ENCODE peak calls at places on chromosomes 5 and 9, in nine cellular contexts. N, T, B, Q, H, S, A, Z and P are unnamed samples.

GRCh38 chr9:38619556-38620447 is 594 bp downstream of the ANKRD18A start:
- DNase-seq in N (no peak), T (peak), A (no peak), S (peak), B (peak), H (no peak), Z (no peak), Q (peak), P (peak)

GRCh38 chr5:65390208-65390607 is 91.5 kb downstream of the ADAMTS6 start:
- DNase-seq in A (no peak), S (no peak), N (no peak), Q (no peak), Z (no peak), B (no peak), H (no peak), T (no peak), P (no peak)

GRCh38 chr5:176639981-176640380 is 7.3 kb upstream of the TSPAN17 start:
- DNase-seq in A (no peak), S (no peak), N (no peak), B (no peak), Z (no peak), Q (no peak), H (no peak), T (peak), P (no peak)

GRCh38 chr5:54902817-54903473 is 82.4 kb downstream of the ESM1 start:
- DNase-seq in T (no peak), S (no peak), A (no peak), N (peak), B (no peak), Z (no peak), H (no peak), Q (no peak), P (peak)

GRCh38 chr5:163106098-163106497 is 331.3 kb upstream of the CCNG1 start:
- DNase-seq in T (no peak), N (no peak), H (no peak), Q (peak), A (no peak), Z (no peak), B (no peak), S (no peak), P (no peak)

GRCh38 chr9:135480071-135480941 is 724 bp downstream of the PPP1R26 start:
- DNase-seq in S (peak), N (no peak), T (no peak), B (no peak), Q (peak), A (no peak), Z (no peak), H (peak), P (peak)

GRCh38 chr5:30572279-30572678 is 621.2 kb upstream of the CDH6 start:
- DNase-seq in T (no peak), H (peak), N (no peak), Z (no peak), A (no peak), B (no peak), S (no peak), Q (no peak), P (no peak)

GRCh38 chr5:178818094-178818493 is 41.7 kb upstream of the ZNF354B start:
- DNase-seq in B (no peak), N (no peak), Q (no peak), Z (no peak), T (no peak), H (no peak), A (no peak), S (no peak), P (no peak)

GRCh38 chr5:58085800-58086199 is 374.1 kb downstream of the PLK2 start:
- DNase-seq in H (peak), N (no peak), B (no peak), Z (no peak), A (peak), S (no peak), Q (peak), T (no peak), P (no peak)

GRCh38 chr9:6829027-6829426 is 71.3 kb downstream of the KDM4C start:
- DNase-seq in T (no peak), B (no peak), S (no peak), N (no peak), A (peak), Z (no peak), H (no peak), Q (peak), P (no peak)

GRCh38 chr5:36734422-36734821 is 128.0 kb downstream of the SLC1A3 start:
- DNase-seq in A (no peak), T (no peak), N (no peak), S (peak), H (peak), B (peak), Z (no peak), Q (peak), P (peak)

GRCh38 chr9:79013715-79014610 is 557.8 kb upstream of the TLE4 start:
- DNase-seq in Z (no peak), S (no peak), Q (peak), T (no peak), B (no peak), A (no peak), N (no peak), H (peak), P (no peak)

GRCh38 chr9:133553978-133554713 is 19.6 kb downstream of the ADAMTSL2 start:
- DNase-seq in T (no peak), H (no peak), S (no peak), N (no peak), Z (no peak), Q (no peak), A (no peak), B (no peak), P (no peak)

GRCh38 chr9:27335088-27335487 is 38.1 kb upstream of the EQTN start:
- DNase-seq in S (no peak), B (no peak), N (no peak), T (no peak), Q (no peak), Z (no peak), H (no peak), A (no peak), P (no peak)

GRCh38 chr9:34292552-34292951 is 36.5 kb downstream of the KIF24 start:
- DNase-seq in N (no peak), A (no peak), Q (no peak), S (no peak), B (no peak), H (no peak), Z (no peak), T (no peak), P (peak)

GRCh38 chr5:134552301-134552700 is 26.8 kb downstream of the JADE2 start:
- DNase-seq in A (no peak), H (peak), N (no peak), Q (peak), S (no peak), Z (no peak), B (no peak), T (peak), P (peak)

GRCh38 chr5:56711191-56711590 is 104.2 kb upstream of the MAP3K1 start:
- DNase-seq in Q (peak), A (no peak), S (no peak), H (peak), B (no peak), Z (no peak), T (no peak), N (no peak), P (no peak)

GRCh38 chr9:114655689-114656088 is 1.9 kb downstream of the TEX53 start:
- DNase-seq in B (no peak), T (no peak), A (no peak), H (peak), Q (no peak), S (no peak), Z (no peak), N (no peak), P (no peak)

GRCh38 chr5:56048124-56048523 is 53.4 kb upstream of the IL6ST start:
- DNase-seq in T (no peak), Q (no peak), A (no peak), B (no peak), N (no peak), S (no peak), H (no peak), Z (no peak), P (peak)

GRCh38 chr5:91311697-91312501 is 71.2 kb downstream of the ARRDC3 start:
- DNase-seq in H (peak), N (peak), A (peak), T (peak), Z (no peak), S (no peak), Q (peak), B (peak), P (peak)

GRCh38 chr9:137436761-137437600 is 4.2 kb downstream of the ENTPD8 start:
- DNase-seq in Z (no peak), H (no peak), T (peak), N (no peak), B (no peak), Q (no peak), A (no peak), S (no peak), P (peak)

GRCh38 chr5:133123297-133123696 is 71.5 kb downstream of the HSPA4 start:
- DNase-seq in B (no peak), T (no peak), Z (no peak), Q (no peak), A (no peak), H (no peak), N (no peak), S (no peak), P (no peak)

GRCh38 chr5:94968507-94969095 is 316.3 kb downstream of the MCTP1 start:
- DNase-seq in Q (peak), H (peak), N (peak), B (peak), A (peak), T (no peak), Z (peak), S (peak), P (peak)

GRCh38 chr9:93134740-93135444 is 841 bp upstream of the NINJ1 start:
- DNase-seq in T (no peak), Q (no peak), S (no peak), B (no peak), H (no peak), N (no peak), Z (no peak), A (no peak), P (no peak)

GRCh38 chr5:152514827-152515397 is 109.8 kb upstream of the NMUR2 start:
- DNase-seq in N (no peak), Q (peak), A (peak), H (no peak), B (no peak), T (no peak), Z (no peak), S (no peak), P (peak)

GRCh38 chr9:19184144-19184917 is 46.2 kb upstream of the DENND4C start:
- DNase-seq in B (peak), T (peak), Z (no peak), A (peak), Q (peak), N (peak), H (peak), S (no peak), P (peak)

GRCh38 chr5:138159666-138160065 is 18.8 kb downstream of the BRD8 start:
- DNase-seq in Q (no peak), Z (no peak), T (no peak), H (no peak), B (no peak), N (no peak), S (no peak), A (no peak), P (no peak)

GRCh38 chr9:123150708-123151503 is 117.4 kb downstream of the GPR21 start:
- DNase-seq in T (no peak), Z (no peak), A (no peak), N (no peak), S (no peak), H (no peak), Q (peak), B (no peak), P (no peak)

GRCh38 chr9:89902450-89902849 is 297.6 kb downstream of the GADD45G start:
- DNase-seq in H (no peak), S (no peak), N (no peak), B (no peak), T (no peak), Z (no peak), Q (no peak), A (no peak), P (no peak)

GRCh38 chr9:33130501-33130900 is 36.6 kb downstream of the B4GALT1 start:
- DNase-seq in Z (no peak), H (peak), T (no peak), S (no peak), A (no peak), B (no peak), N (no peak), Q (peak), P (peak)

GRCh38 chr9:749712-750111 is 91.8 kb upstream of the DMRT1 start:
- DNase-seq in Q (no peak), T (no peak), S (no peak), B (no peak), A (no peak), N (peak), Z (no peak), H (no peak), P (peak)

GRCh38 chr5:31811210-31811609 is 172.3 kb downstream of the PDZD2 start:
- DNase-seq in S (no peak), T (no peak), N (no peak), A (peak), Q (peak), B (no peak), H (peak), Z (no peak), P (no peak)

DNA sequence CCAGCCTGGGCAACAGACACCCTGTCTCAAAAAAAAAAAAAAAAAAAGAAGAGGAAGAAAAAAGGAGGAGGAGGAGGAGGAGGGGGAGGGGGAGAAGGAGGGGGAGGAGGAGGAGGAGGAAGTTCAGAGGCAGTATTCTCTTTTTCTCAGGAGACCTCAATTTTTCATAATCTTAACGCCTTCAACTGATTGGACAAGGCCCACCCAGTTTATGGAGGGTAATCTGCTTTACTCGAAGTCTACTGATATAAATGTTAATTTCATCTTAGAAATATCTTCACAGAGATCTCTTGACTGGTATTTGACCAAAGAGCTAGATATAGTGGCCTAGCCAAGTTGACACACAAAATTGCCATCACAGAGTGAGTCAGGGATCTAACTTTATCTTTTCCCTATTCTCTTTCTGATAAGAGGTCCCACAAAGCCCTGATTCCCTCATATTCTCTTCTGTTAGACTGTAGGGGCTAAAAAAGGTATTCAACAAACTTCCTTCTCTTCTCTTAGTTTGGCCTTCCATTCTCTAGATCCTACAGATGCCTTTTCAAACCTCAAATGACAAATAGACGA is 115.5 kb upstream of the ABCA1 start:
- DNase-seq in T (no peak), Q (no peak), A (no peak), H (no peak), N (no peak), B (no peak), S (no peak), Z (no peak), P (no peak)
- H3K27ac ChIP-seq in T (no peak), Q (no peak), A (no peak), H (no peak), N (no peak), B (no peak), S (no peak), Z (no peak), P (no peak)

GRCh38 chr9:97525451-97525850 is 24.0 kb downstream of the TMOD1 start:
- DNase-seq in S (no peak), Z (no peak), A (no peak), H (no peak), Q (peak), N (no peak), B (no peak), T (no peak), P (no peak)
- H3K27ac ChIP-seq in S (no peak), Z (no peak), A (no peak), H (no peak), Q (peak), N (no peak), B (no peak), T (no peak), P (no peak)

DNA sequence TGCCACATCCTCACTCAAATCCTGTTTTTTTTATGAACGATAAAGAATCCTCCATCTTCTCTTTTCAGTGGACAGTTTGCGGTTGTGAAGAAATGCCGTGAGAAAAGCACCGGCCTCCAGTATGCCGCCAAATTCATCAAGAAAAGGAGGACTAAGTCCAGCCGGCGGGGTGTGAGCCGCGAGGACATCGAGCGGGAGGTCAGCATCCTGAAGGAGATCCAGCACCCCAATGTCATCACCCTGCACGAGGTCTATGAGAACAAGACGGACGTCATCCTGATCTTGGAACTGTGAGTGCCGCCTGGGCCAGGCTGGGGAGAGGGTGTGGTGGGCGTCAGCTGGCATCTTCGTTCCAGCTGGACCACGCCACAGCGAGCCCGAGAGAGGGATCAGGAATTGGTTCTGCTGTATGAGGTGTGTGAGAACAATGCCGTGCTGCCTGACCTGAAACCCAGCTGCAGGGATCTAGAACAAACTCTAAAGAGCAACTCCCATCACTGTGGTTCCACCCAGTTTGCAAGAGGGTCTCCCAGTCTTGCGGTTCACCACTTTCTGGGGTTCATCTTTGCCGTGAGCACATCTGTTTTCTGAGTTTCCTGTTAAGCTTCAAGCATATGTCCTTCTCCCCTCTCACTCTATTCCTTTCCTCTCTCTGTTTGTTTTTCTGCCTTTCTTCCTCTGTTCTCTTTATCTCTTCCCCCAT is 107.4 kb downstream of the DAPK1 start:
- DNase-seq in T (no peak), B (no peak), S (no peak), A (no peak), N (no peak), Z (no peak), H (no peak), Q (no peak), P (no peak)
- H3K27ac ChIP-seq in T (no peak), B (no peak), S (peak), A (no peak), N (no peak), Z (no peak), H (no peak), Q (no peak), P (no peak)

GRCh38 chr5:123929055-123929474 is 417.1 kb downstream of the CSNK1G3 start:
- DNase-seq in Z (no peak), Q (no peak), S (no peak), N (no peak), T (no peak), B (no peak), H (no peak), A (no peak), P (no peak)
- H3K27ac ChIP-seq in Z (no peak), Q (no peak), S (no peak), N (no peak), T (no peak), B (no peak), H (no peak), A (no peak), P (no peak)

GRCh38 chr9:120729796-120730195 is 15.5 kb upstream of the MEGF9 start:
- DNase-seq in S (peak), Q (peak), T (no peak), H (no peak), N (no peak), B (no peak), A (no peak), Z (no peak), P (no peak)
- H3K27ac ChIP-seq in S (no peak), Q (no peak), T (no peak), H (no peak), N (no peak), B (no peak), A (no peak), Z (no peak), P (no peak)

DNA sequence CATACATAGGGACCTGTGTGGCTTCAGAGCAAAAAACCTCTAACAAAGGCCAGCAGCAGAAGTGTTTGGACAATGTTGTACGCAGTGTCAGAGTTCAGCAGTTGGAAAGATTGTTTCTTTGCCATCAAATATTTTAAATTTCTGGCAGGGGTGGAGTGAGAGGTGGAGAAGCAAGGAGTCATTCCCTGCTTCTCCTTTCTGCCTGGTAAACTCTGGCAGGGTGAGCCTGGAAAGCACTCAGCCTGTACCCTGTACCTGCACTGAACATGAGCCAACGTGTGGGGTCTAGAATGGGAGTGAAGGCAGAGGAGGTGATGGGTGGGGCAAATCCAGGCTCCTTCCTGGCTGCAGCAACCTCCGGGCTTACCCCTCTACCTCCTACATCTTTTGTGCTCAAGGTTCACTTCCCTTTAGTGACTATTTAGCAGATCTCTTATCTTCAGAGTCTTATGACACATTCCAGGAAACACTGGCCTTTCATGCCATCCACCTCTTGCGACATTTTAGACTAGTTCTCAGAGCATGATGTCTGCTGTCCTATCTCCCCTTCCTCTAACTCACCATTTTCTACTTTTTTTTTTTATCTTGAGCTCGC is 445.0 kb upstream of the PIK3R1 start:
- DNase-seq in S (no peak), B (no peak), H (no peak), Z (no peak), N (no peak), A (no peak), T (no peak), Q (no peak), P (peak)
- H3K27ac ChIP-seq in S (no peak), B (no peak), H (no peak), Z (no peak), N (no peak), A (no peak), T (no peak), Q (no peak), P (peak)

DNA sequence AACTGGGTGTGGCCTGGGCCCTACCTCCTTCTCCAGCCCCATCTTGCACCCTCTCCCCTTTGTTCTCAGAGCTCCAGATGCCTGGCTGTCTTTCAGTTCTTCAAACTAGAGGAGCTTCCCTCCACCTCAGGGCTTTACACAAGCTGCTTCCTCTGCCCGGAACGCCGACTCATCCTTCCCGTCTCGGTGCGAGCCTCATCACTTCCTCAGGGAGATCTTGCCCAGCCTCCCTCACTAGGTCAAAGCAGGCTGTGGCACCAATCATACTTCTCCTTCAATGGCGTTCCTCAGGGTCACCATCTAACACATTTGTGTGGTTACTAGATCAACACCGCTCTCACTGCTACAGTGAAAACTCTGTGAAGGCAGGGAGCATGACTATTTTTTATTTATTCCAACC is 56.2 kb upstream of the ZSWIM6 start:
- DNase-seq in N (no peak), B (no peak), Q (peak), Z (no peak), H (peak), S (no peak), A (no peak), T (peak), P (no peak)
- H3K27ac ChIP-seq in N (no peak), B (no peak), Q (peak), Z (no peak), H (peak), S (no peak), A (no peak), T (no peak), P (no peak)

DNA sequence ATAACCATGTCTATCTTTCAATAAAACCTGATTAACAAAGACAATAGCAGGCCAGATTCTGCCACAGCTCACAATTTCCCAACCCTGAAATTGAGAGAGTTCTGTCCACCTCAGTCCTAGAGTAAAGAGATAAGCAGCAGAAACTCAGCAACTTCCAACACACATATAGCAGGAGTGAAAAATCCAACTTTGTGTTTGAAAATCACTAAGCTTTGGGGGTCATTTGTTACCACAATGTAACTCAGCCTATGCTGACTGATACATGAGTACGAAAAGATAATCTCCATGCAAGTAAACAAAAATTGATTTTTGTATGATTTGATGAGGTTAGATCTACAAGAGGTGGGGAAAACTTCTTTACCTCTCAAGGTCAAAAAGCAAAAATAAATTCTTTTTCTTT is 231.0 kb upstream of the DAPK1 start:
- DNase-seq in A (no peak), Z (no peak), Q (no peak), N (no peak), H (no peak), B (no peak), T (no peak), S (no peak), P (no peak)
- H3K27ac ChIP-seq in A (no peak), Z (no peak), Q (no peak), N (no peak), H (no peak), B (no peak), T (peak), S (no peak), P (no peak)

GRCh38 chr9:129626944-129627297 is 958 bp downstream of the NTMT1 start:
- DNase-seq in Q (peak), S (no peak), A (no peak), Z (no peak), N (no peak), B (no peak), T (peak), H (peak), P (no peak)
- H3K27ac ChIP-seq in Q (peak), S (no peak), A (peak), Z (no peak), N (peak), B (peak), T (peak), H (peak), P (peak)